ENCODE peak calls at places on chromosomes 16 and 17, in six cellular contexts. C is NCI-H1105, B is amniotic stem cell, W is NCI-H345, X is astrocyte of the spinal cord, G is neural crest cell. E is an unnamed sample.

GRCh38 chr17:55601874-55602364 is 90.7 kb upstream of the SMIM36 start:
- DNase-seq in B (no peak), G (peak; percentile 14), C (no peak), W (no peak), X (peak; percentile 71), E (no peak)

GRCh38 chr17:77456951-77457548 is 316.3 kb downstream of the SEC14L1 start:
- DNase-seq in B (no peak), X (no peak), W (no peak), G (no peak), C (no peak), E (peak; percentile 88)

GRCh38 chr16:17470871-17471744 is at the start of gene XYLT1:
- DNase-seq in G (peak; percentile 51), B (peak; percentile 89), X (peak; percentile 89), C (peak; percentile 23), W (peak; percentile 42), E (peak; percentile 88)

GRCh38 chr17:82769041-82769440 is 17.2 kb downstream of the TBCD start:
- DNase-seq in W (no peak), X (no peak), B (no peak), C (no peak), G (no peak), E (no peak)

GRCh38 chr17:69367298-69367697 is 40.4 kb upstream of the ABCA5 start:
- DNase-seq in G (no peak), C (no peak), W (no peak), B (no peak), X (no peak), E (no peak)

GRCh38 chr16:77336637-77337036 is 98.2 kb downstream of the ADAMTS18 start:
- DNase-seq in X (peak; percentile 18), W (peak; percentile 32), B (no peak), C (no peak), G (no peak), E (no peak)

GRCh38 chr16:58548378-58548777 is 33.1 kb downstream of the SETD6 start:
- DNase-seq in W (no peak), B (no peak), X (no peak), G (no peak), C (no peak), E (no peak)

GRCh38 chr17:58325976-58326468 is 2.6 kb downstream of the TSPOAP1 start:
- DNase-seq in B (no peak), X (no peak), G (no peak), C (no peak), W (no peak), E (peak; percentile 83)

GRCh38 chr16:2586241-2586640 is 48.4 kb downstream of the PDPK1 start:
- DNase-seq in W (no peak), X (no peak), G (no peak), C (no peak), B (no peak), E (peak; percentile 52)

GRCh38 chr17:49762148-49762941 is 1.6 kb downstream of the FAM117A start:
- DNase-seq in X (no peak), G (no peak), C (no peak), B (no peak), W (no peak), E (no peak)

GRCh38 chr17:35540589-35541404 is 3.3 kb upstream of the SLFN12L start:
- DNase-seq in B (no peak), C (no peak), W (no peak), G (no peak), X (peak; percentile 46), E (peak; percentile 89)

GRCh38 chr17:56679148-56679766 is 85.8 kb downstream of the NOG start:
- DNase-seq in X (peak; percentile 56), C (no peak), W (peak; percentile 10), B (no peak), G (peak; percentile 11), E (no peak)

GRCh38 chr16:80924372-80924978 is 82.2 kb downstream of the CMC2 start:
- DNase-seq in B (no peak), C (no peak), G (peak; percentile 57), W (no peak), X (peak; percentile 52), E (no peak)

GRCh38 chr17:78716814-78717393 is 65.2 kb downstream of the CYTH1 start:
- DNase-seq in G (peak; percentile 8), W (peak; percentile 80), C (peak; percentile 84), X (peak; percentile 31), B (no peak), E (peak; percentile 84)

GRCh38 chr17:28599311-28600184 is 723 bp upstream of the SPAG5 start:
- DNase-seq in X (peak; percentile 85), G (no peak), B (peak; percentile 63), C (peak; percentile 30), W (peak; percentile 55), E (peak; percentile 78)

GRCh38 chr16:55820615-55821014 is 12.3 kb downstream of the CES1 start:
- DNase-seq in W (no peak), G (no peak), B (no peak), X (no peak), C (no peak), E (no peak)

GRCh38 chr16:6209355-6209930 is 1111.8 kb upstream of the EEF2KMT start:
- DNase-seq in X (no peak), B (no peak), C (no peak), G (no peak), W (no peak), E (no peak)

GRCh38 chr16:78249056-78249455 is 149.6 kb downstream of the WWOX start:
- DNase-seq in X (no peak), B (no peak), G (no peak), C (no peak), W (peak; percentile 9), E (no peak)

GRCh38 chr17:78356163-78356713 is 3.6 kb downstream of the SOCS3 start:
- DNase-seq in X (peak; percentile 90), C (no peak), B (peak; percentile 90), G (no peak), W (no peak), E (peak; percentile 94)

GRCh38 chr17:36849871-36850348 is 87.4 kb upstream of the LHX1 start:
- DNase-seq in G (no peak), X (peak; percentile 44), W (no peak), B (no peak), C (no peak), E (no peak)

GRCh38 chr17:18076941-18077340 is 10.8 kb upstream of the DRG2 start:
- DNase-seq in C (no peak), W (no peak), G (no peak), X (no peak), B (no peak), E (no peak)

GRCh38 chr16:47480410-47480809 is 19.3 kb downstream of the PHKB start:
- DNase-seq in X (no peak), C (no peak), W (no peak), B (no peak), G (no peak), E (no peak)

GRCh38 chr16:31711344-31711845 is 162.2 kb upstream of the ZNF267 start:
- DNase-seq in B (no peak), C (no peak), G (no peak), X (no peak), W (no peak), E (no peak)

GRCh38 chr16:53999841-54000240 is 286.7 kb downstream of the IRX3 start:
- DNase-seq in G (no peak), C (no peak), X (peak; percentile 69), B (no peak), W (no peak), E (no peak)

GRCh38 chr16:66881014-66881417 is 701 bp downstream of the PDP2 start:
- DNase-seq in W (no peak), B (no peak), X (no peak), G (no peak), C (no peak), E (no peak)

GRCh38 chr17:45320349-45320930 is 3.6 kb upstream of the MAP3K14 start:
- DNase-seq in X (peak; percentile 85), W (no peak), G (no peak), C (no peak), B (no peak), E (no peak)